ENCODE peak calls at places on chromosomes 11 and 22, in seven cellular contexts. Z is adrenal gland; X is MM.1S; P is neural progenitor cell; V is naive thymus-derived CD4-positive, alpha-beta T cell; D is osteoblast; Y is upper lobe of left lung. N is an unnamed sample. For H3K36me3 and H3K27me3, the result is how much of the 10 kb centered on the place peaks cover.

GRCh38 chr11:5581014-5581413 is 337 bp downstream of the OR52B6 start:
- DNase-seq in Z (no peak), Y (no peak), P (no peak), X (no peak), D (no peak), V (no peak), N (no peak)

GRCh38 chr11:9170450-9170849 is 79.1 kb upstream of the SCUBE2 start:
- DNase-seq in X (no peak), Z (peak), P (no peak), V (no peak), Y (no peak), D (peak), N (no peak)

GRCh38 chr11:128497057-128497957 is 90.1 kb downstream of the ETS1 start:
- DNase-seq in D (peak), V (no peak), X (no peak), Y (no peak), Z (peak), P (no peak), N (no peak)

GRCh38 chr22:46377566-46378498 is 42.3 kb downstream of the TRMU start:
- DNase-seq in Y (no peak), P (peak), X (no peak), Z (peak), V (no peak), D (no peak), N (no peak)

GRCh38 chr22:28997342-28997741 is 64.3 kb downstream of the C22orf31 start:
- DNase-seq in Z (no peak), Y (no peak), V (no peak), P (no peak), X (no peak), D (no peak), N (no peak)

GRCh38 chr11:35344990-35345655 is 74.2 kb downstream of the SLC1A2 start:
- DNase-seq in D (no peak), P (no peak), X (no peak), Y (no peak), Z (no peak), V (no peak), N (no peak)

GRCh38 chr11:111303476-111303875 is 5.1 kb downstream of the POU2AF3 start:
- DNase-seq in X (no peak), D (peak), Z (no peak), Y (no peak), V (no peak), P (no peak), N (no peak)

GRCh38 chr11:8250981-8251620 is 12.6 kb downstream of the LMO1 start:
- DNase-seq in P (no peak), V (no peak), Z (no peak), D (peak), X (no peak), Y (no peak), N (no peak)

GRCh38 chr11:60910281-60910687 is 3.7 kb upstream of the TMEM109 start:
- DNase-seq in V (no peak), Y (no peak), P (no peak), D (no peak), X (peak), Z (no peak), N (no peak)

GRCh38 chr11:124644426-124645280 is 22.0 kb downstream of the TBRG1 start:
- DNase-seq in D (peak), P (peak), Z (peak), V (no peak), X (peak), Y (no peak), N (peak)

GRCh38 chr22:46596032-46596441 is 24.1 kb upstream of the GRAMD4 start:
- DNase-seq in P (peak), D (no peak), X (no peak), V (no peak), Z (peak), Y (no peak), N (peak)

GRCh38 chr11:63837719-63838118 is 1.2 kb upstream of the MARK2 start:
- DNase-seq in P (no peak), D (no peak), X (no peak), V (no peak), Z (no peak), Y (no peak), N (no peak)

GRCh38 chr11:90525962-90526361 is 303.1 kb upstream of the CHORDC1 start:
- DNase-seq in X (no peak), D (no peak), Z (no peak), P (no peak), V (no peak), Y (no peak), N (no peak)

DNA sequence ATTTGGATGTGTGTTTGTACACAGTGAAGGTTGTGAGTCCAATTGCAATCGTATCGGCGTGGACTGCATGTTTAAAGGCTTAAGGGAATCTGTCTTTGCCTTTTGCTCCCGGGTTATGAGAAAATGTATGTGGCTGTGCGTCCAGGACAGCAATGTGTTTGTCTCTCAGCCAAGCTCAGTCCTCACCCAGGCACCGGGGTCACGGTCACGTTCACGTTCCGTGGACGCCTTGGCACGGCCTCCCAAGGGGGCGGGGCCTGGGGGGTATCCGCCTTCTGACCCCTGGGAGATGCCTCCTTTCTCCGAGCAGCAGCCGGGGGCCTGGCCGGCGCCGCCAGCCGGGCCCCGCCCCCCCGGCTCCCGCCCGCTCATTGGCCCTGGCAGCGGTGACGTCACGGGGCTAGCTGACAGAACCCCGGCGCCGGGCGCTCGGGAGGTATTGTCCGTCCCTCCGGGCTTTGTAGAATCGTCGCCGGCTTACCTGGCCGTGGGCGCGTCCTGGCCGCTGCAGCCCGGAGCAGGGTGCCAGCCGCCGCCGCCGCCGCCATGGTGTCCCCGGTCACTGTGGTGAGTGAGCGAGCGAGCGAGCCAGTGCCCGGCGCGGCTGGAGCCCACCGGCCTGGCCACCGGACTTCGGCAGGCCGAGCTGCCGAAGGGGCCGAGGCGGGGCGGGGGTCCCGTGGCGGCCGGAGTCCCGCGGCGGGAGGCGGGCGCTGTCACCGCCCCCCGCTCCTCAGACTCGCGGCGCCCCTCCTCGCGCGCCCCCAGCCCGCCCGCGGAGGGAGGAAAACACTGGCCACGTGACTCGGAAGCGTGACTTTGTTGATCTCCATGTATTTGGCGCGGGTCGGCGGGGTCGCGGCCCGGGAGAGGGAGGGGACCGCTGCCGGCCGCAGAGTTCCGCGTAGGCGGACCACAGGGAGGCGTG is at the start of gene TMEM86A:
- DNase-seq in X (peak), D (peak), V (peak), Z (peak), P (peak), Y (peak), N (peak)
- H3K27ac ChIP-seq in X (no peak), D (no peak), V (peak), Z (peak), P (no peak), Y (peak), N (peak)

GRCh38 chr22:37647317-37647716 is 7.8 kb downstream of the SH3BP1 start:
- DNase-seq in Y (no peak), P (no peak), V (no peak), X (no peak), Z (no peak), D (no peak), N (no peak)
- H3K36me3 ChIP-seq in Y (under half), P (under half), V (half or more), X (under half), Z (under half), D (under half), N (under half)

DNA sequence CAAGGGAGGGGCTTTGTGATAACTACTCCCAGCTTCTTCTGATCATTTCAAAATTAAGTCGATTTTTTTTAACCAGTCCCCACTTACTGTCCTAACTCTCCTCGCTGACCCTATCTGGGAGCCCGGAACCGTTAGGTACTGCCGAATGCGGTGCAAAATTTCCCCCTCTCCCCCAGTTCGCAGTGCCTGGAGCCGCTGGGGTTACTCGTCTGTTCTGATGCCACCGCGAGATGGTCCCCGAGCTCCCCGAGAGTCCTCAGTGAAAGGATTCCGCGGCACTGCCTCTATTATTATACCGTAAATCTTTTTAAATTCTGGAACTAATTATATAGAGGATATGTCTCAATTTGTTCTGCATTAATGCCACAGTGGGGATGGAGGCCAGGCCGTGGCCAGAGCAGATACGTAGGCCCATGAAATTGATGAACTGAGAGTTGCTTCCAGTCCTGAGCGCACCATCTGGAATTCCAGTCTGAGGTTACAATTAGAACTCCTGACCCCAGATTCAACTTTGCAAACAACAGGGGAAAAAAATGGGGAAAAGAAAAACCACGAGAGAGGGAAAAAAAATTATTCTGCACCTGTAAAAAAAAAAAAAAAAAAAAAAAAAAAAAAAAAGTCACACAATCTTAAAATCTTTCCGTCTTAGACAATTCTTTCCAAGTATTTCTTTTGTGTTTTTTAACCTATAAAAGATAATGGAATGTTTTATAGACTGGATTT is 4.3 kb upstream of the WT1 start:
- DNase-seq in Z (no peak), X (no peak), Y (no peak), V (no peak), D (no peak), P (peak), N (no peak)
- H3K27me3 ChIP-seq in Z (half or more), X (under half), Y (under half), V (under half), D (half or more), P (half or more), N (half or more)

GRCh38 chr22:32745996-32746322 is 55.5 kb upstream of the TIMP3 start:
- DNase-seq in Z (no peak), V (no peak), P (no peak), Y (no peak), D (no peak), X (no peak), N (no peak)
- H3K27ac ChIP-seq in Z (no peak), V (no peak), P (no peak), Y (peak), D (no peak), X (no peak), N (no peak)

GRCh38 chr22:27896251-27896650 is 22.8 kb downstream of the PITPNB start:
- DNase-seq in P (no peak), X (no peak), V (no peak), Z (no peak), D (no peak), Y (no peak), N (no peak)
- H3K36me3 ChIP-seq in P (under half), X (under half), V (half or more), Z (half or more), D (half or more), Y (half or more), N (half or more)

DNA sequence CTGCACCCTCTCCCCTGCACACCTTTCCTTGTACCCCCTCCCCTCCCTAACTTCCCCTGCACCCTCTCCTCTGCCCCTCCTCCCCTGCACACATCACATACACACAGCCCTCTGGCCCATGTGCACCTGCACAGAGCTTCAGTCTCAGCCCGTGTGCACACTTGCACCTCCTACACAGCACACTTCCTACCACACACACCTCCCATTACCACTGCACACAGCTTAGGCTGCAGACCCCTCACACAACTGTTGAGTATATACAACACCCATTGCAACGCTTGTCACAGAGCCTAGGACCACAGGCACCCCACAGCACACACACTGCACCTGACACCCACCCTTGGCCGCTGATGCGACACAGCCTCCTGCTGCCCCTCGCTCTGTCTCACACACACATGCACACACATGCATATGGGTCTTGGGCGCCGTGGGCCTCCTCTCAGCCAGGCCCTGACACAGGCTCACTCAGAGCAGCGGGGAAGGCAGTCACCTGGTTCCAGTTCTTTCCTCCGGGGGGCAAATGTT is 404 bp downstream of the SIGIRR start:
- DNase-seq in D (no peak), Z (no peak), Y (peak), P (no peak), V (peak), X (no peak), N (no peak)
- H3K27me3 ChIP-seq in D (under half), Z (under half), Y (under half), P (half or more), V (under half), X (half or more), N (under half)

GRCh38 chr22:20241579-20242392 is 26.3 kb downstream of the RTN4R start:
- DNase-seq in D (no peak), V (no peak), X (no peak), P (no peak), Y (peak), Z (no peak), N (no peak)

GRCh38 chr22:20242393-20243175 is 25.5 kb downstream of the RTN4R start:
- DNase-seq in P (no peak), D (no peak), Y (peak), X (no peak), Z (no peak), V (no peak), N (no peak)

GRCh38 chr22:20244250-20244648 is 23.9 kb downstream of the RTN4R start:
- DNase-seq in Z (no peak), Y (peak), X (no peak), D (no peak), P (no peak), V (no peak), N (no peak)

GRCh38 chr22:20243545-20244249 is 24.4 kb downstream of the RTN4R start:
- DNase-seq in P (no peak), Y (peak), X (no peak), V (peak), Z (peak), D (peak), N (peak)

DNA sequence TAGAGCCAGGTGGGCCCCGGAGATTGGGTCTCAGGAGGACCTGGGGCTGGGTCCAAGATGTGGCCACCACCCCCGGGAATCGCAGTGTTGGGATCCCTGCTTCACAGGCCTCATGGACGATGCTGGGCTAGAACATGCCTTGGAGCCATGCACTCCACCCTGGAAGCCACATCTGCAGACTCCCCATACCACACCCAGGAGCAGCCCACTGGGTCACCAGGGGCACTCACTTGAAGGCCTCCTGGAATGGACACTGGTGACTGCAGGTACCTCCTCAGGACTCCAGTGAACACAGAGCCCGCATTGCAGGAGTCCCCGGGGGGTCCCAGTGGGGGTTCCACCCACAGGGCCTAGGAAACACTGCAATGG is 25.0 kb downstream of the RTN4R start:
- DNase-seq in V (no peak), X (no peak), Y (no peak), D (no peak), Z (no peak), P (no peak), N (no peak)
- H3K27ac ChIP-seq in V (peak), X (no peak), Y (no peak), D (no peak), Z (no peak), P (no peak), N (peak)

GRCh38 chr11:125978171-125978570 is 32.3 kb downstream of the VSIG10L2 start:
- DNase-seq in V (no peak), Y (no peak), X (no peak), Z (no peak), D (no peak), P (no peak), N (no peak)
- H3K36me3 ChIP-seq in V (under half), Y (under half), X (under half), Z (under half), D (under half), P (under half), N (under half)

N was measured in WERI-Rb-1.